ENCODE peak calls at places on chromosome 15, in six cellular contexts. Y, U, C, F, J and P are unnamed samples.

GRCh38 chr15:88376574-88377174 is 90.5 kb downstream of the MRPL46 start:
- DNase-seq in Y (no peak), U (no peak), C (no peak), F (peak; percentile 23), J (no peak), P (no peak)

GRCh38 chr15:83698294-83698693 is 44.4 kb downstream of the ADAMTSL3 start:
- DNase-seq in Y (peak; percentile 59), U (peak; percentile 68), C (no peak), F (peak; percentile 23), J (peak; percentile 47), P (peak; percentile 21)

GRCh38 chr15:51162865-51163762 is 68.4 kb upstream of the TNFAIP8L3 start:
- DNase-seq in Y (peak; percentile 73), U (peak; percentile 86), C (no peak), F (peak; percentile 80), J (peak; percentile 89), P (no peak)

GRCh38 chr15:28125673-28126651 is 26.8 kb upstream of the OCA2 start:
- DNase-seq in Y (peak; percentile 66), U (peak; percentile 84), C (no peak), F (peak; percentile 73), J (peak; percentile 53), P (peak; percentile 17)

GRCh38 chr15:52295421-52295991 is at the start of gene MYO5C:
- DNase-seq in Y (peak; percentile 72), U (no peak), C (peak; percentile 69), F (no peak), J (peak; percentile 86), P (peak; percentile 80)

GRCh38 chr15:101615986-101616848 is 36.0 kb downstream of the TM2D3 start:
- DNase-seq in Y (peak; percentile 83), U (peak; percentile 82), C (peak; percentile 53), F (peak; percentile 71), J (peak; percentile 74), P (peak; percentile 82)

GRCh38 chr15:66770518-66771350 is 68.7 kb downstream of the SMAD6 start:
- DNase-seq in Y (no peak), U (no peak), C (peak; percentile 78), F (no peak), J (no peak), P (no peak)

GRCh38 chr15:78955355-78955754 is 10.5 kb upstream of the CTSH start:
- DNase-seq in Y (no peak), U (no peak), C (no peak), F (no peak), J (no peak), P (no peak)

GRCh38 chr15:94033014-94033682 is 198.2 kb upstream of the MCTP2 start:
- DNase-seq in Y (no peak), U (no peak), C (no peak), F (no peak), J (no peak), P (no peak)

GRCh38 chr15:68609618-68610017 is 30.8 kb downstream of the CORO2B start:
- DNase-seq in Y (no peak), U (peak; percentile 74), C (no peak), F (peak; percentile 64), J (no peak), P (no peak)

GRCh38 chr15:85771781-85772445 is 22.8 kb downstream of the KLHL25 start:
- DNase-seq in Y (no peak), U (peak; percentile 39), C (no peak), F (peak; percentile 72), J (no peak), P (no peak)

GRCh38 chr15:83904107-83904720 is 250.3 kb downstream of the ADAMTSL3 start:
- DNase-seq in Y (no peak), U (peak; percentile 95), C (no peak), F (peak; percentile 85), J (no peak), P (no peak)

GRCh38 chr15:74315626-74316025 is 51.8 kb downstream of the CYP11A1 start:
- DNase-seq in Y (no peak), U (no peak), C (no peak), F (no peak), J (no peak), P (no peak)

GRCh38 chr15:33154366-33155166 is 39.9 kb downstream of the FMN1 start:
- DNase-seq in Y (peak; percentile 54), U (peak; percentile 73), C (peak; percentile 38), F (peak; percentile 87), J (no peak), P (no peak)

GRCh38 chr15:88334436-88334835 is 77.9 kb upstream of the NTRK3 start:
- DNase-seq in Y (no peak), U (no peak), C (no peak), F (no peak), J (no peak), P (no peak)

GRCh38 chr15:90868261-90868689 is at the start of gene FURIN:
- DNase-seq in Y (peak; percentile 86), U (no peak), C (peak; percentile 69), F (no peak), J (no peak), P (peak; percentile 59)

GRCh38 chr15:35557544-35557943 is 11.6 kb upstream of the DPH6 start:
- DNase-seq in Y (peak; percentile 90), U (peak; percentile 82), C (peak; percentile 54), F (peak; percentile 83), J (peak; percentile 13), P (no peak)

GRCh38 chr15:57861805-57862586 is 155.5 kb downstream of the POLR2M start:
- DNase-seq in Y (peak; percentile 54), U (peak; percentile 82), C (no peak), F (peak; percentile 81), J (no peak), P (peak; percentile 26)

GRCh38 chr15:89333011-89333860 is 1.4 kb downstream of the POLG start:
- DNase-seq in Y (no peak), U (no peak), C (no peak), F (no peak), J (no peak), P (no peak)

GRCh38 chr15:91032919-91033803 is 10.8 kb upstream of the VPS33B start:
- DNase-seq in Y (peak; percentile 74), U (peak; percentile 41), C (peak; percentile 74), F (no peak), J (no peak), P (peak; percentile 90)

GRCh38 chr15:71800835-71801745 is 9.3 kb upstream of the NR2E3 start:
- DNase-seq in Y (peak; percentile 76), U (peak; percentile 91), C (peak; percentile 65), F (peak; percentile 93), J (peak; percentile 91), P (peak; percentile 66)

DNA sequence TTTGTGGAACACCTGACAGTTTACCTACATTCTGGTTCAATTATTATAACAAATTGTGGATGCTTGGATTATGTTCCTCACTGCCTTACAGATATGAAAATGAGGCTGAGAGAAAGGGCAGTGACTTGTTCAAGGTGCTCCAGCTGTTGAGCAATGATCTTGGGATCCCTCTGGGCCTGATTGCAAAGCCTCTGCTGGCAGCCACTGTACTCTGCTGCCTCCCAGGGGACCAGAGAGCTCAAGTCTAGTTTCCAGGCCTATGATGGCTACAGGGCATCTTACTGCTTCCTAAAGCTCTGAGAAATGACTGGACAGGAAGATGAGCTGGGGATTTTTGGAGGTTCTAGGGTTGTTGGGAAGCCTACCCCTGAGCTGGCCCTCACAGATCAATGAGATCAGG is 2.3 kb upstream of the SHC4 start:
- DNase-seq in Y (peak; percentile 92), U (peak; percentile 83), C (no peak), F (peak; percentile 72), J (peak; percentile 9), P (no peak)
- TF ChIP-seq CTCF in Y (peak; percentile 75), U (peak; percentile 65), C (peak; percentile 35), F (peak; percentile 49), J (peak; percentile 27), P (peak; percentile 38)

DNA sequence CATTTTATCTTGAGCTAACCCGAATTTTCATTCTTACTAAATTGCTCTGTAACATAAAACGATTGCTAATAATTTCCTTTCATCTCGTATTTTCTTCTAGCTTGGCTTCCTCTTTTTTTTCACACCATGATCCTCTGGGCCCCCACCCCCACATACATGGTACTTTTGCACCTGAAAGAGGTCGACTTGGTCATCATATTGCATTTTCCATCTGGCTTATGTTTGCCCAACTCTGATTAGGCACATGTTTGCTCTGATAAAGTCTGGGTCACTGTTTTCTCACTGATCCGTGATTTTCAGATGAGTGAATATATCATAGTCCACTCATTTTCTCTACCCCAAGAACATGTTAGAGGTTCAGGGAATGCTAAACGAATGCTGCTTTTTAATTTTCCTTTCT is 49.5 kb downstream of the ARRDC4 start:
- DNase-seq in Y (no peak), U (no peak), C (no peak), F (no peak), J (no peak), P (no peak)
- H3K4me3 ChIP-seq in Y (no peak overlapping the region), U (no peak overlapping the region), C (no peak overlapping the region), F (no peak overlapping the region), J (no peak overlapping the region), P (no peak overlapping the region)

DNA sequence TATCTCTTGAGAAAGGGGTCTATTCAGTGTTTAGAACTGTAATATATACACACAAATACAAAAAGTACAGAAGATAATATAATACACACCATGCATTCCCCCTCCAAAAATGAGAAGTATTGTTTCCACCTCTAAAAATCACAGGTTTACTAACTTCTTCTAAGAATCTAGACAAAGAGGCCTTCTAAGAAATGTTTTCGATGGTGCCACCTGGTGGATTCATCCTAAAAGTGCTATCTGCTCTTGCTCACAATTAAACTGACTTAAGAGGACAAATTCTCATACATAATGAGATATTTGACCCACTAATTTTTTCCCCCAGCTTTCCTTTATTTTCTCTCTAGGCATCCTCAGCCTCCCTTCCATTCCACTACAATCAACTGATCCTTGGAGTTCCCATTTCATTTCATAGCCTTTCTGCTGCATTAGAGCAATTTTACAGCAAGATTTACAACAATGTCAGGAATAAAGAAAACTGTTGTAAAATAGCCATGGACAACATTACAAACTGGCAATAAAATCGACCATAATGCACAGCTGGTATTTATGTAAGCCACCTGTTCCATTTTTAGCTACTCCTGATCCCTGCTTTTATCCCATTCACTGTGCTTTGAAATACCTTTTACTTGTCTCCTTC is 124.6 kb downstream of the ARRDC4 start:
- DNase-seq in Y (peak; percentile 84), U (peak; percentile 87), C (peak; percentile 60), F (peak; percentile 84), J (peak; percentile 23), P (peak; percentile 45)
- TF ChIP-seq CTCF in Y (peak; percentile 68), U (peak; percentile 66), C (peak; percentile 75), F (peak; percentile 71), J (peak; percentile 66), P (peak; percentile 55)

GRCh38 chr15:82570721-82571519 is 30.7 kb upstream of the RPS17 start:
- DNase-seq in Y (no peak), U (no peak), C (no peak), F (peak; percentile 62), J (no peak), P (no peak)
- H3K4me3 ChIP-seq in Y (no peak overlapping the region), U (no peak overlapping the region), C (no peak overlapping the region), F (peak overlapping the region; percentile 52), J (no peak overlapping the region), P (no peak overlapping the region)

GRCh38 chr15:63979227-63979793 is 67.0 kb downstream of the DAPK2 start:
- DNase-seq in Y (no peak), U (no peak), C (no peak), F (no peak), J (no peak), P (no peak)
- TF ChIP-seq CTCF in Y (no peak), U (no peak), C (no peak), F (no peak), J (no peak), P (no peak)